ENCODE peak calls at places on chromosomes 5 and 9, in four cellular contexts. I is C1 segment of cervical spinal cord, X is AML-193, F is colonic mucosa. Q is an unnamed sample.

GRCh38 chr9:72984990-72985389 is 32.1 kb upstream of the ALDH1A1 start:
- DNase-seq in I (no peak), X (no peak), F (no peak), Q (no peak)

GRCh38 chr5:10264569-10264968 is 14.5 kb downstream of the CCT5 start:
- DNase-seq in I (no peak), X (no peak), F (no peak), Q (no peak)

GRCh38 chr5:145587308-145588071 is 247.7 kb downstream of the PRELID2 start:
- DNase-seq in I (no peak), X (no peak), F (no peak), Q (peak)

GRCh38 chr9:87643111-87643650 is 82.7 kb upstream of the CTSL start:
- DNase-seq in I (no peak), X (no peak), F (no peak), Q (no peak)

GRCh38 chr9:119365291-119366027 is 3.8 kb downstream of the BRINP1 start:
- DNase-seq in I (peak), X (peak), F (no peak), Q (peak)

GRCh38 chr5:16690243-16690839 is 73.5 kb upstream of the RETREG1 start:
- DNase-seq in I (peak), X (peak), F (peak), Q (peak)

GRCh38 chr5:56272765-56273164 is 39.6 kb upstream of the ANKRD55 start:
- DNase-seq in I (no peak), X (no peak), F (no peak), Q (no peak)

GRCh38 chr5:34511915-34512314 is 144.2 kb upstream of the RAI14 start:
- DNase-seq in I (no peak), X (no peak), F (peak), Q (no peak)

GRCh38 chr5:61330341-61330878 is 1.6 kb upstream of the ZSWIM6 start:
- DNase-seq in I (peak), X (no peak), F (peak), Q (peak)

GRCh38 chr9:112535364-112535763 is 48.7 kb downstream of the KIAA1958 start:
- DNase-seq in I (no peak), X (no peak), F (no peak), Q (no peak)

GRCh38 chr5:167671176-167671575 is 620.3 kb upstream of the WWC1 start:
- DNase-seq in I (no peak), X (no peak), F (no peak), Q (no peak)

GRCh38 chr9:105168935-105169334 is 75.5 kb upstream of the SLC44A1 start:
- DNase-seq in I (no peak), X (no peak), F (no peak), Q (no peak)

GRCh38 chr9:1604942-1605560 is 410.1 kb upstream of the SMARCA2 start:
- DNase-seq in I (no peak), X (peak), F (no peak), Q (no peak)

GRCh38 chr5:72892846-72893245 is 63.0 kb upstream of the FCHO2 start:
- DNase-seq in I (no peak), X (no peak), F (no peak), Q (no peak)

GRCh38 chr5:111582962-111583669 is 70.8 kb upstream of the STARD4 start:
- DNase-seq in I (no peak), X (peak), F (no peak), Q (no peak)

GRCh38 chr5:173456751-173457171 is 128.5 kb upstream of the STC2 start:
- DNase-seq in I (no peak), X (peak), F (no peak), Q (no peak)

GRCh38 chr9:135857371-135857786 is 50.0 kb downstream of the CAMSAP1 start:
- DNase-seq in I (no peak), X (no peak), F (no peak), Q (no peak)

GRCh38 chr5:91382530-91383026 is 539 bp downstream of the ARRDC3 start:
- DNase-seq in I (peak), X (peak), F (peak), Q (peak)

GRCh38 chr5:68068204-68068603 is 147.4 kb upstream of the PIK3R1 start:
- DNase-seq in I (no peak), X (no peak), F (no peak), Q (no peak)

GRCh38 chr9:129359871-129360536 is 181.9 kb upstream of the IER5L start:
- DNase-seq in I (no peak), X (no peak), F (no peak), Q (no peak)

GRCh38 chr5:154756203-154756870 is 1.2 kb downstream of the LARP1 start:
- DNase-seq in I (peak), X (no peak), F (peak), Q (no peak)

GRCh38 chr5:154740957-154741356 is 14.2 kb upstream of the LARP1 start:
- DNase-seq in I (peak), X (no peak), F (no peak), Q (no peak)

GRCh38 chr9:83471223-83471622 is 67.0 kb downstream of the FRMD3 start:
- DNase-seq in I (no peak), X (peak), F (no peak), Q (no peak)

GRCh38 chr9:17148324-17148723 is 13.5 kb downstream of the CNTLN start:
- DNase-seq in I (no peak), X (no peak), F (no peak), Q (no peak)

GRCh38 chr5:79806741-79807140 is 117.1 kb downstream of the CMYA5 start:
- DNase-seq in I (peak), X (no peak), F (no peak), Q (peak)

GRCh38 chr9:135851748-135852147 is 55.6 kb downstream of the CAMSAP1 start:
- DNase-seq in I (no peak), X (no peak), F (no peak), Q (no peak)

GRCh38 chr9:127263664-127264063 is 910 bp upstream of the GARNL3 start:
- DNase-seq in I (no peak), X (no peak), F (no peak), Q (no peak)

GRCh38 chr5:75824323-75824722 is 107.1 kb upstream of the POC5 start:
- DNase-seq in I (no peak), X (no peak), F (no peak), Q (no peak)

GRCh38 chr9:12859704-12860251 is 85.0 kb downstream of the LURAP1L start:
- DNase-seq in I (no peak), X (no peak), F (peak), Q (peak)

GRCh38 chr5:55234171-55234700 is 828 bp upstream of the CCNO start:
- DNase-seq in I (no peak), X (no peak), F (peak), Q (peak)

GRCh38 chr9:100204796-100205195 is 105.8 kb downstream of the INVS start:
- DNase-seq in I (no peak), X (no peak), F (no peak), Q (no peak)

GRCh38 chr9:77735515-77735914 is 87.4 kb upstream of the GNA14 start:
- DNase-seq in I (no peak), X (no peak), F (no peak), Q (no peak)

GRCh38 chr9:114272739-114273431 is 50.0 kb upstream of the ORM1 start:
- DNase-seq in I (no peak), X (no peak), F (no peak), Q (no peak)

GRCh38 chr9:84424945-84425344 is 84.4 kb upstream of the SLC28A3 start:
- DNase-seq in I (no peak), X (no peak), F (no peak), Q (no peak)

GRCh38 chr5:103804714-103805113 is 242.1 kb upstream of the NUDT12 start:
- DNase-seq in I (no peak), X (no peak), F (no peak), Q (no peak)

GRCh38 chr5:1692381-1692780 is 107.3 kb downstream of the MRPL36 start:
- DNase-seq in I (no peak), X (no peak), F (no peak), Q (no peak)

GRCh38 chr5:10724799-10725507 is 36.1 kb downstream of the DAP start:
- DNase-seq in I (no peak), X (no peak), F (no peak), Q (peak)

Q was measured in foreskin melanocyte.